ENCODE peak calls at places on chromosomes 13 and 19, in seven cellular contexts. One of them, this sample, is unnamed.

GRCh38 chr13:101018720-101019119 is 344.1 kb upstream of the TMTC4 start:
- DNase-seq in esophagus muscularis mucosa: no peak
- DNase-seq in GM03348: peak; percentile 61
- DNase-seq in AG09319: peak; percentile 0
- DNase-seq in stimulated activated CD4-positive, alpha-beta T cell treated with anti-CD3 and anti-CD28 coated beads, TNF-alpha, amount 100 ng/mL, for 24 hours: no peak
- DNase-seq in HTR-8/SVneo: peak; percentile 34
- DNase-seq in A549: peak; percentile 3
- DNase-seq in this sample: no peak

GRCh38 chr19:49651871-49652722 is 10.1 kb downstream of the SCAF1 start:
- DNase-seq in esophagus muscularis mucosa: no peak
- DNase-seq in GM03348: no peak
- DNase-seq in AG09319: no peak
- DNase-seq in stimulated activated CD4-positive, alpha-beta T cell treated with anti-CD3 and anti-CD28 coated beads, TNF-alpha, amount 100 ng/mL, for 24 hours: no peak
- DNase-seq in HTR-8/SVneo: no peak
- DNase-seq in A549: no peak
- DNase-seq in this sample: no peak

GRCh38 chr19:58305932-58306323 is 751 bp downstream of the ERVK3-1 start:
- DNase-seq in esophagus muscularis mucosa: no peak
- DNase-seq in GM03348: no peak
- DNase-seq in AG09319: no peak
- DNase-seq in stimulated activated CD4-positive, alpha-beta T cell treated with anti-CD3 and anti-CD28 coated beads, TNF-alpha, amount 100 ng/mL, for 24 hours: no peak
- DNase-seq in HTR-8/SVneo: no peak
- DNase-seq in A549: no peak
- DNase-seq in this sample: no peak

GRCh38 chr19:18300930-18301717 is 19.7 kb upstream of the JUND start:
- DNase-seq in esophagus muscularis mucosa: no peak
- DNase-seq in GM03348: peak; percentile 85
- DNase-seq in AG09319: no peak
- DNase-seq in stimulated activated CD4-positive, alpha-beta T cell treated with anti-CD3 and anti-CD28 coated beads, TNF-alpha, amount 100 ng/mL, for 24 hours: no peak
- DNase-seq in HTR-8/SVneo: peak; percentile 64
- DNase-seq in A549: peak; percentile 88
- DNase-seq in this sample: no peak

GRCh38 chr19:38229585-38230073 is 5.6 kb upstream of the DPF1 start:
- DNase-seq in esophagus muscularis mucosa: no peak
- DNase-seq in GM03348: peak; percentile 94
- DNase-seq in AG09319: peak; percentile 73
- DNase-seq in stimulated activated CD4-positive, alpha-beta T cell treated with anti-CD3 and anti-CD28 coated beads, TNF-alpha, amount 100 ng/mL, for 24 hours: peak; percentile 47
- DNase-seq in HTR-8/SVneo: peak; percentile 93
- DNase-seq in A549: peak; percentile 89
- DNase-seq in this sample: peak; percentile 40

GRCh38 chr19:38252935-38253691 is 3.1 kb downstream of the PPP1R14A start:
- DNase-seq in esophagus muscularis mucosa: peak; percentile 91
- DNase-seq in GM03348: no peak
- DNase-seq in AG09319: no peak
- DNase-seq in stimulated activated CD4-positive, alpha-beta T cell treated with anti-CD3 and anti-CD28 coated beads, TNF-alpha, amount 100 ng/mL, for 24 hours: no peak
- DNase-seq in HTR-8/SVneo: no peak
- DNase-seq in A549: no peak
- DNase-seq in this sample: no peak

GRCh38 chr19:33376423-33376822 is 2.9 kb downstream of the CEBPG start:
- DNase-seq in esophagus muscularis mucosa: no peak
- DNase-seq in GM03348: peak; percentile 75
- DNase-seq in AG09319: peak; percentile 61
- DNase-seq in stimulated activated CD4-positive, alpha-beta T cell treated with anti-CD3 and anti-CD28 coated beads, TNF-alpha, amount 100 ng/mL, for 24 hours: no peak
- DNase-seq in HTR-8/SVneo: no peak
- DNase-seq in A549: peak; percentile 86
- DNase-seq in this sample: no peak

GRCh38 chr19:17862711-17863519 is 3.2 kb downstream of the RPL18A start:
- DNase-seq in esophagus muscularis mucosa: no peak
- DNase-seq in GM03348: no peak
- DNase-seq in AG09319: no peak
- DNase-seq in stimulated activated CD4-positive, alpha-beta T cell treated with anti-CD3 and anti-CD28 coated beads, TNF-alpha, amount 100 ng/mL, for 24 hours: no peak
- DNase-seq in HTR-8/SVneo: no peak
- DNase-seq in A549: no peak
- DNase-seq in this sample: no peak

GRCh38 chr13:44842158-44842557 is 147.1 kb downstream of the NUFIP1 start:
- DNase-seq in esophagus muscularis mucosa: no peak
- DNase-seq in GM03348: peak; percentile 60
- DNase-seq in AG09319: no peak
- DNase-seq in stimulated activated CD4-positive, alpha-beta T cell treated with anti-CD3 and anti-CD28 coated beads, TNF-alpha, amount 100 ng/mL, for 24 hours: no peak
- DNase-seq in HTR-8/SVneo: no peak
- DNase-seq in A549: no peak
- DNase-seq in this sample: no peak

GRCh38 chr13:36981156-36981743 is 17.9 kb downstream of the ALG5 start:
- DNase-seq in esophagus muscularis mucosa: no peak
- DNase-seq in GM03348: peak; percentile 69
- DNase-seq in AG09319: peak; percentile 24
- DNase-seq in stimulated activated CD4-positive, alpha-beta T cell treated with anti-CD3 and anti-CD28 coated beads, TNF-alpha, amount 100 ng/mL, for 24 hours: no peak
- DNase-seq in HTR-8/SVneo: peak; percentile 35
- DNase-seq in A549: peak; percentile 45
- DNase-seq in this sample: no peak

GRCh38 chr19:48351341-48351752 is 12.4 kb downstream of the TMEM143 start:
- DNase-seq in esophagus muscularis mucosa: no peak
- DNase-seq in GM03348: peak; percentile 74
- DNase-seq in AG09319: no peak
- DNase-seq in stimulated activated CD4-positive, alpha-beta T cell treated with anti-CD3 and anti-CD28 coated beads, TNF-alpha, amount 100 ng/mL, for 24 hours: peak; percentile 66
- DNase-seq in HTR-8/SVneo: peak; percentile 65
- DNase-seq in A549: peak; percentile 82
- DNase-seq in this sample: peak; percentile 66

GRCh38 chr19:46036745-46037126 is 4.1 kb downstream of the IGFL4 start:
- DNase-seq in esophagus muscularis mucosa: no peak
- DNase-seq in GM03348: no peak
- DNase-seq in AG09319: no peak
- DNase-seq in stimulated activated CD4-positive, alpha-beta T cell treated with anti-CD3 and anti-CD28 coated beads, TNF-alpha, amount 100 ng/mL, for 24 hours: no peak
- DNase-seq in HTR-8/SVneo: no peak
- DNase-seq in A549: no peak
- DNase-seq in this sample: no peak

GRCh38 chr13:108769213-108770070 is 140.0 kb downstream of the MYO16 start:
- DNase-seq in esophagus muscularis mucosa: no peak
- DNase-seq in GM03348: no peak
- DNase-seq in AG09319: no peak
- DNase-seq in stimulated activated CD4-positive, alpha-beta T cell treated with anti-CD3 and anti-CD28 coated beads, TNF-alpha, amount 100 ng/mL, for 24 hours: no peak
- DNase-seq in HTR-8/SVneo: no peak
- DNase-seq in A549: peak; percentile 66
- DNase-seq in this sample: no peak

GRCh38 chr19:13803038-13803437 is 7.8 kb downstream of the ZSWIM4 start:
- DNase-seq in esophagus muscularis mucosa: no peak
- DNase-seq in GM03348: no peak
- DNase-seq in AG09319: no peak
- DNase-seq in stimulated activated CD4-positive, alpha-beta T cell treated with anti-CD3 and anti-CD28 coated beads, TNF-alpha, amount 100 ng/mL, for 24 hours: no peak
- DNase-seq in HTR-8/SVneo: no peak
- DNase-seq in A549: no peak
- DNase-seq in this sample: no peak

GRCh38 chr19:23403581-23404324 is 8.5 kb upstream of the ZNF91 start:
- DNase-seq in esophagus muscularis mucosa: peak; percentile 55
- DNase-seq in GM03348: no peak
- DNase-seq in AG09319: no peak
- DNase-seq in stimulated activated CD4-positive, alpha-beta T cell treated with anti-CD3 and anti-CD28 coated beads, TNF-alpha, amount 100 ng/mL, for 24 hours: no peak
- DNase-seq in HTR-8/SVneo: no peak
- DNase-seq in A549: no peak
- DNase-seq in this sample: no peak

GRCh38 chr13:21113851-21114306 is 52.5 kb upstream of the LATS2 start:
- DNase-seq in esophagus muscularis mucosa: no peak
- DNase-seq in GM03348: no peak
- DNase-seq in AG09319: no peak
- DNase-seq in stimulated activated CD4-positive, alpha-beta T cell treated with anti-CD3 and anti-CD28 coated beads, TNF-alpha, amount 100 ng/mL, for 24 hours: no peak
- DNase-seq in HTR-8/SVneo: no peak
- DNase-seq in A549: no peak
- DNase-seq in this sample: no peak

GRCh38 chr19:55345818-55346724 is 6.4 kb downstream of the KMT5C start:
- DNase-seq in esophagus muscularis mucosa: no peak
- DNase-seq in GM03348: no peak
- DNase-seq in AG09319: no peak
- DNase-seq in stimulated activated CD4-positive, alpha-beta T cell treated with anti-CD3 and anti-CD28 coated beads, TNF-alpha, amount 100 ng/mL, for 24 hours: no peak
- DNase-seq in HTR-8/SVneo: no peak
- DNase-seq in A549: peak; percentile 72
- DNase-seq in this sample: no peak

GRCh38 chr19:48818234-48818823 is 7.5 kb upstream of the BCAT2 start:
- DNase-seq in esophagus muscularis mucosa: no peak
- DNase-seq in GM03348: no peak
- DNase-seq in AG09319: no peak
- DNase-seq in stimulated activated CD4-positive, alpha-beta T cell treated with anti-CD3 and anti-CD28 coated beads, TNF-alpha, amount 100 ng/mL, for 24 hours: no peak
- DNase-seq in HTR-8/SVneo: no peak
- DNase-seq in A549: no peak
- DNase-seq in this sample: no peak

GRCh38 chr19:45327404-45328143 is 4.9 kb upstream of the CKM start:
- DNase-seq in esophagus muscularis mucosa: no peak
- DNase-seq in GM03348: no peak
- DNase-seq in AG09319: no peak
- DNase-seq in stimulated activated CD4-positive, alpha-beta T cell treated with anti-CD3 and anti-CD28 coated beads, TNF-alpha, amount 100 ng/mL, for 24 hours: no peak
- DNase-seq in HTR-8/SVneo: no peak
- DNase-seq in A549: no peak
- DNase-seq in this sample: no peak

GRCh38 chr13:112434937-112435523 is 58.9 kb downstream of the SPACA7 start:
- DNase-seq in esophagus muscularis mucosa: peak; percentile 89
- DNase-seq in GM03348: no peak
- DNase-seq in AG09319: no peak
- DNase-seq in stimulated activated CD4-positive, alpha-beta T cell treated with anti-CD3 and anti-CD28 coated beads, TNF-alpha, amount 100 ng/mL, for 24 hours: no peak
- DNase-seq in HTR-8/SVneo: no peak
- DNase-seq in A549: no peak
- DNase-seq in this sample: no peak

GRCh38 chr19:55472463-55472862 is 4.0 kb upstream of the ZNF628 start:
- DNase-seq in esophagus muscularis mucosa: no peak
- DNase-seq in GM03348: peak; percentile 56
- DNase-seq in AG09319: no peak
- DNase-seq in stimulated activated CD4-positive, alpha-beta T cell treated with anti-CD3 and anti-CD28 coated beads, TNF-alpha, amount 100 ng/mL, for 24 hours: no peak
- DNase-seq in HTR-8/SVneo: no peak
- DNase-seq in A549: peak; percentile 80
- DNase-seq in this sample: no peak

GRCh38 chr19:3980353-3981251 is 4.7 kb downstream of the EEF2 start:
- DNase-seq in esophagus muscularis mucosa: no peak
- DNase-seq in GM03348: peak; percentile 1
- DNase-seq in AG09319: no peak
- DNase-seq in stimulated activated CD4-positive, alpha-beta T cell treated with anti-CD3 and anti-CD28 coated beads, TNF-alpha, amount 100 ng/mL, for 24 hours: no peak
- DNase-seq in HTR-8/SVneo: no peak
- DNase-seq in A549: no peak
- DNase-seq in this sample: no peak

This sample was measured in effector CD8-positive, alpha-beta T cell.